ENCODE peak calls at places on chromosomes 2 and 18, in four cellular contexts. One of them, this sample, is unnamed.

GRCh38 chr18:46265190-46266156 is 161.3 kb downstream of the HAUS1 start:
- DNase-seq in central memory CD4-positive, alpha-beta T cell: no peak
- DNase-seq in Peyer's patch: no peak
- DNase-seq in fibroblast of gingiva: no peak
- DNase-seq in this sample: no peak

GRCh38 chr2:176494949-176495353 is 225.7 kb downstream of the MTX2 start:
- DNase-seq in central memory CD4-positive, alpha-beta T cell: no peak
- DNase-seq in fibroblast of gingiva: no peak
- DNase-seq in Peyer's patch: no peak
- DNase-seq in this sample: no peak

GRCh38 chr2:177543007-177543760 is 150.6 kb downstream of the AGPS start:
- DNase-seq in Peyer's patch: no peak
- DNase-seq in fibroblast of gingiva: peak
- DNase-seq in central memory CD4-positive, alpha-beta T cell: no peak
- DNase-seq in this sample: no peak

GRCh38 chr2:172083725-172084483 is 1.4 kb upstream of the DLX1 start:
- DNase-seq in central memory CD4-positive, alpha-beta T cell: no peak
- DNase-seq in fibroblast of gingiva: no peak
- DNase-seq in Peyer's patch: no peak
- DNase-seq in this sample: no peak

GRCh38 chr2:189570565-189570964 is 10.0 kb downstream of the SLC40A1 start:
- DNase-seq in central memory CD4-positive, alpha-beta T cell: no peak
- DNase-seq in fibroblast of gingiva: no peak
- DNase-seq in Peyer's patch: no peak
- DNase-seq in this sample: no peak

GRCh38 chr2:236334122-236334876 is 70.1 kb upstream of the ASB18 start:
- DNase-seq in fibroblast of gingiva: no peak
- DNase-seq in Peyer's patch: no peak
- DNase-seq in central memory CD4-positive, alpha-beta T cell: no peak
- DNase-seq in this sample: no peak

GRCh38 chr2:61952291-61952690 is 46.8 kb downstream of the COMMD1 start:
- DNase-seq in central memory CD4-positive, alpha-beta T cell: no peak
- DNase-seq in Peyer's patch: no peak
- DNase-seq in fibroblast of gingiva: no peak
- DNase-seq in this sample: no peak

GRCh38 chr2:150591901-150592300 is 104.4 kb upstream of the RND3 start:
- DNase-seq in Peyer's patch: no peak
- DNase-seq in fibroblast of gingiva: peak
- DNase-seq in central memory CD4-positive, alpha-beta T cell: no peak
- DNase-seq in this sample: no peak

GRCh38 chr2:136034629-136035028 is 49.2 kb upstream of the DARS1 start:
- DNase-seq in central memory CD4-positive, alpha-beta T cell: no peak
- DNase-seq in Peyer's patch: no peak
- DNase-seq in fibroblast of gingiva: no peak
- DNase-seq in this sample: no peak

GRCh38 chr2:238102865-238103264 is 2.7 kb downstream of the ESPNL start:
- DNase-seq in Peyer's patch: peak
- DNase-seq in fibroblast of gingiva: no peak
- DNase-seq in central memory CD4-positive, alpha-beta T cell: no peak
- DNase-seq in this sample: no peak

GRCh38 chr18:11008544-11008943 is 140.8 kb downstream of the PIEZO2 start:
- DNase-seq in fibroblast of gingiva: no peak
- DNase-seq in central memory CD4-positive, alpha-beta T cell: no peak
- DNase-seq in Peyer's patch: no peak
- DNase-seq in this sample: no peak

GRCh38 chr2:26503238-26503880 is 25.4 kb upstream of the OTOF start:
- DNase-seq in central memory CD4-positive, alpha-beta T cell: peak
- DNase-seq in fibroblast of gingiva: peak
- DNase-seq in Peyer's patch: peak
- DNase-seq in this sample: no peak

GRCh38 chr2:27442282-27442980 is at the start of gene KRTCAP3:
- DNase-seq in Peyer's patch: peak
- DNase-seq in central memory CD4-positive, alpha-beta T cell: peak
- DNase-seq in fibroblast of gingiva: no peak
- DNase-seq in this sample: peak

GRCh38 chr2:197871780-197872456 is 67.5 kb downstream of the PLCL1 start:
- DNase-seq in central memory CD4-positive, alpha-beta T cell: no peak
- DNase-seq in Peyer's patch: no peak
- DNase-seq in fibroblast of gingiva: no peak
- DNase-seq in this sample: peak

GRCh38 chr2:57372237-57372962 is 674.2 kb upstream of the VRK2 start:
- DNase-seq in fibroblast of gingiva: no peak
- DNase-seq in central memory CD4-positive, alpha-beta T cell: no peak
- DNase-seq in Peyer's patch: no peak
- DNase-seq in this sample: no peak

GRCh38 chr2:9914384-9915065 is 37.0 kb upstream of the GRHL1 start:
- DNase-seq in central memory CD4-positive, alpha-beta T cell: no peak
- DNase-seq in Peyer's patch: no peak
- DNase-seq in fibroblast of gingiva: peak
- DNase-seq in this sample: no peak

GRCh38 chr2:1561259-1561658 is 148.0 kb downstream of the TPO start:
- DNase-seq in central memory CD4-positive, alpha-beta T cell: no peak
- DNase-seq in Peyer's patch: no peak
- DNase-seq in fibroblast of gingiva: no peak
- DNase-seq in this sample: no peak

GRCh38 chr2:2743164-2743571 is 412.1 kb upstream of the MYT1L start:
- DNase-seq in Peyer's patch: no peak
- DNase-seq in central memory CD4-positive, alpha-beta T cell: no peak
- DNase-seq in fibroblast of gingiva: no peak
- DNase-seq in this sample: no peak

GRCh38 chr2:186592137-186592875 is 2.5 kb downstream of the ITGAV start:
- DNase-seq in fibroblast of gingiva: no peak
- DNase-seq in Peyer's patch: no peak
- DNase-seq in central memory CD4-positive, alpha-beta T cell: no peak
- DNase-seq in this sample: no peak

GRCh38 chr2:22481507-22482217 is 903.3 kb upstream of the KLHL29 start:
- DNase-seq in Peyer's patch: no peak
- DNase-seq in central memory CD4-positive, alpha-beta T cell: no peak
- DNase-seq in fibroblast of gingiva: no peak
- DNase-seq in this sample: no peak

GRCh38 chr2:68279691-68280090 is 27.4 kb upstream of the PPP3R1 start:
- DNase-seq in central memory CD4-positive, alpha-beta T cell: no peak
- DNase-seq in Peyer's patch: no peak
- DNase-seq in fibroblast of gingiva: no peak
- DNase-seq in this sample: no peak

GRCh38 chr2:219918929-219919328 is 291.5 kb downstream of the SLC4A3 start:
- DNase-seq in Peyer's patch: no peak
- DNase-seq in fibroblast of gingiva: no peak
- DNase-seq in central memory CD4-positive, alpha-beta T cell: no peak
- DNase-seq in this sample: no peak

GRCh38 chr2:47501374-47502200 is 98.6 kb downstream of the MSH2 start:
- DNase-seq in Peyer's patch: no peak
- DNase-seq in fibroblast of gingiva: no peak
- DNase-seq in central memory CD4-positive, alpha-beta T cell: no peak
- DNase-seq in this sample: no peak

GRCh38 chr2:65608391-65608790 is 176.0 kb upstream of the SPRED2 start:
- DNase-seq in fibroblast of gingiva: no peak
- DNase-seq in central memory CD4-positive, alpha-beta T cell: no peak
- DNase-seq in Peyer's patch: no peak
- DNase-seq in this sample: no peak

GRCh38 chr2:1553671-1554295 is 140.5 kb downstream of the TPO start:
- DNase-seq in Peyer's patch: peak
- DNase-seq in central memory CD4-positive, alpha-beta T cell: no peak
- DNase-seq in fibroblast of gingiva: peak
- DNase-seq in this sample: no peak

GRCh38 chr2:118593257-118593656 is 254.2 kb downstream of the EN1 start:
- DNase-seq in fibroblast of gingiva: peak
- DNase-seq in Peyer's patch: no peak
- DNase-seq in central memory CD4-positive, alpha-beta T cell: no peak
- DNase-seq in this sample: no peak

GRCh38 chr18:48749768-48750167 is 201.0 kb downstream of the SMAD7 start:
- DNase-seq in central memory CD4-positive, alpha-beta T cell: no peak
- DNase-seq in fibroblast of gingiva: peak
- DNase-seq in Peyer's patch: no peak
- DNase-seq in this sample: no peak

GRCh38 chr2:64434039-64434657 is 19.8 kb upstream of the LGALSL start:
- DNase-seq in fibroblast of gingiva: no peak
- DNase-seq in Peyer's patch: no peak
- DNase-seq in central memory CD4-positive, alpha-beta T cell: no peak
- DNase-seq in this sample: no peak

GRCh38 chr2:158723921-158724802 is 71.0 kb upstream of the DAPL1 start:
- DNase-seq in Peyer's patch: no peak
- DNase-seq in fibroblast of gingiva: no peak
- DNase-seq in central memory CD4-positive, alpha-beta T cell: no peak
- DNase-seq in this sample: no peak

GRCh38 chr18:62282188-62282629 is 42.9 kb upstream of the TNFRSF11A start:
- DNase-seq in fibroblast of gingiva: peak
- DNase-seq in central memory CD4-positive, alpha-beta T cell: no peak
- DNase-seq in Peyer's patch: no peak
- DNase-seq in this sample: no peak

GRCh38 chr2:36605273-36605672 is 7.3 kb upstream of the FEZ2 start:
- DNase-seq in Peyer's patch: no peak
- DNase-seq in central memory CD4-positive, alpha-beta T cell: no peak
- DNase-seq in fibroblast of gingiva: no peak
- DNase-seq in this sample: no peak